ENCODE peak calls at places on chromosomes 13 and 19, in four cellular contexts. O is GM12892, F is prostate gland, S is endothelial cell of umbilical vein. V is an unnamed sample.

GRCh38 chr13:30744056-30744684 is 8.8 kb downstream of the ALOX5AP start:
- DNase-seq in O (peak; percentile 72), S (peak; percentile 36), F (peak; percentile 10), V (peak; percentile 93)

GRCh38 chr13:37656247-37656940 is 57.8 kb upstream of the POSTN start:
- DNase-seq in S (peak; percentile 86), F (no peak), O (no peak), V (no peak)

GRCh38 chr13:113586661-113587479 is 2.3 kb downstream of the TFDP1 start:
- DNase-seq in F (no peak), O (no peak), S (no peak), V (peak; percentile 54)

GRCh38 chr13:105543742-105544141 is 991.7 kb downstream of the EFNB2 start:
- DNase-seq in S (no peak), O (no peak), F (no peak), V (no peak)

GRCh38 chr13:98173431-98173921 is 3.6 kb downstream of the RNF113B start:
- DNase-seq in O (no peak), S (peak; percentile 61), F (peak; percentile 29), V (no peak)

GRCh38 chr19:34128558-34129250 is 43.6 kb upstream of the LSM14A start:
- DNase-seq in O (no peak), S (no peak), F (no peak), V (no peak)

GRCh38 chr19:33186835-33187540 is 7.1 kb upstream of the LRP3 start:
- DNase-seq in S (no peak), F (no peak), O (no peak), V (peak; percentile 72)

GRCh38 chr13:109874444-109874920 is 88.1 kb upstream of the IRS2 start:
- DNase-seq in F (no peak), O (no peak), S (no peak), V (no peak)

GRCh38 chr13:40231311-40231710 is 435.1 kb downstream of the FOXO1 start:
- DNase-seq in O (no peak), S (no peak), F (no peak), V (no peak)

GRCh38 chr13:89923731-89924130 is 1423.8 kb upstream of the MIR17HG start:
- DNase-seq in S (no peak), F (no peak), O (no peak), V (no peak)

GRCh38 chr19:38009650-38010229 is 102.7 kb downstream of the SIPA1L3 start:
- DNase-seq in F (no peak), S (no peak), O (no peak), V (no peak)

GRCh38 chr19:48804496-48804895 is 6.3 kb downstream of the BCAT2 start:
- DNase-seq in S (no peak), O (no peak), F (no peak), V (no peak)

GRCh38 chr19:2079865-2080301 is 16.2 kb downstream of the MOB3A start:
- DNase-seq in O (no peak), F (no peak), S (no peak), V (no peak)

GRCh38 chr19:17686592-17687042 is 1.5 kb downstream of the UNC13A start:
- DNase-seq in S (no peak), F (no peak), O (no peak), V (no peak)

GRCh38 chr13:81671103-81671502 is 1330.2 kb upstream of the SPRY2 start:
- DNase-seq in F (no peak), S (no peak), O (no peak), V (no peak)

GRCh38 chr19:1291761-1292418 is 6.2 kb downstream of the EFNA2 start:
- DNase-seq in S (no peak), F (no peak), O (no peak), V (no peak)

GRCh38 chr13:75650991-75651390 is 14.9 kb downstream of the LMO7 start:
- DNase-seq in F (no peak), S (no peak), O (no peak), V (no peak)

GRCh38 chr13:31192306-31192705 is 7.5 kb upstream of the B3GLCT start:
- DNase-seq in F (no peak), O (no peak), S (no peak), V (no peak)

GRCh38 chr19:13764101-13764807 is at the start of gene MRI1:
- DNase-seq in S (peak; percentile 70), O (peak; percentile 86), F (peak; percentile 68), V (peak; percentile 91)

GRCh38 chr19:35845215-35846037 is 6.9 kb downstream of the NPHS1 start:
- DNase-seq in O (no peak), S (no peak), F (no peak), V (peak; percentile 70)

GRCh38 chr19:55478364-55478763 is 1.9 kb downstream of the ZNF628 start:
- DNase-seq in O (no peak), S (no peak), F (no peak), V (no peak)

GRCh38 chr19:55477905-55478304 is 1.5 kb downstream of the ZNF628 start:
- DNase-seq in F (no peak), O (no peak), S (no peak), V (no peak)

GRCh38 chr19:55473613-55474012 is 2.8 kb upstream of the ZNF628 start:
- DNase-seq in S (no peak), F (no peak), O (no peak), V (no peak)

GRCh38 chr19:55474269-55475265 is 1.9 kb upstream of the ZNF628 start:
- DNase-seq in S (no peak), F (no peak), O (no peak), V (no peak)

DNA sequence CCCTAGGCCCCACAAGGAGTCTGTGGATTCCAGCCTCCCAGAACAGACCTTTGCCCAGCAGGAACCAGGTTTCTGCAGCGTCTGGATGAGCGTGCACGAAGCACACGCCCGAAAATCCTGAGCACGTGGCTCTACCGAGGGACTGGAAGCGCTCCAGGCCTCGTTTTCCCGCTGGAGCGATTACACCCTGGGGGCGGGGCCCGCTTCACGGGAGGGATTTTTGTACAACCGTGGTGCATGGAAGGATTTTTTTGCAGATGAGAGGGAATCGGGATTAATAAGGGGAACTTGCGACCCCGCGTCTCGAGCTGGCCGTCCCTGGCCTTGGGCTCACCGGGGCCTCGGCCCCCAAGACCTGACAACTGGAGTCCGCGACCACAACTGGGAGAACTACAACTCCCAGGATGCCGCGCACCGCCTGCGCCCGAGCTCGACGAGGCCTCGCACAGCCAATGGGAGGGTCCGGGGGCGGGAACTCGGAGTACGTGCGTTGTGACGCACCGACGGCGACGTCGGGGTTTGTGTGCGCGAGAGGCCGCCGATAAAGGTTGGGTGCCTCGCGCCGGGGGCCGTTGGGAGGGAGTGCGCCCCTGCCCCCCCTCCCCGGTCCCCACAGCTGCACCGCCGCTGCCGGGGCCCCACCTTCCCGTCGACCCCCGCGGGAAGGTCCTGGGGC is at the start of gene ZNF628:
- DNase-seq in S (peak; percentile 97), F (peak; percentile 98), O (peak; percentile 100), V (peak; percentile 99)
- TF ChIP-seq POLR2AphosphoS5 in S (peak; percentile 39), F (peak; percentile 89), O (no peak), V (peak; percentile 99)

DNA sequence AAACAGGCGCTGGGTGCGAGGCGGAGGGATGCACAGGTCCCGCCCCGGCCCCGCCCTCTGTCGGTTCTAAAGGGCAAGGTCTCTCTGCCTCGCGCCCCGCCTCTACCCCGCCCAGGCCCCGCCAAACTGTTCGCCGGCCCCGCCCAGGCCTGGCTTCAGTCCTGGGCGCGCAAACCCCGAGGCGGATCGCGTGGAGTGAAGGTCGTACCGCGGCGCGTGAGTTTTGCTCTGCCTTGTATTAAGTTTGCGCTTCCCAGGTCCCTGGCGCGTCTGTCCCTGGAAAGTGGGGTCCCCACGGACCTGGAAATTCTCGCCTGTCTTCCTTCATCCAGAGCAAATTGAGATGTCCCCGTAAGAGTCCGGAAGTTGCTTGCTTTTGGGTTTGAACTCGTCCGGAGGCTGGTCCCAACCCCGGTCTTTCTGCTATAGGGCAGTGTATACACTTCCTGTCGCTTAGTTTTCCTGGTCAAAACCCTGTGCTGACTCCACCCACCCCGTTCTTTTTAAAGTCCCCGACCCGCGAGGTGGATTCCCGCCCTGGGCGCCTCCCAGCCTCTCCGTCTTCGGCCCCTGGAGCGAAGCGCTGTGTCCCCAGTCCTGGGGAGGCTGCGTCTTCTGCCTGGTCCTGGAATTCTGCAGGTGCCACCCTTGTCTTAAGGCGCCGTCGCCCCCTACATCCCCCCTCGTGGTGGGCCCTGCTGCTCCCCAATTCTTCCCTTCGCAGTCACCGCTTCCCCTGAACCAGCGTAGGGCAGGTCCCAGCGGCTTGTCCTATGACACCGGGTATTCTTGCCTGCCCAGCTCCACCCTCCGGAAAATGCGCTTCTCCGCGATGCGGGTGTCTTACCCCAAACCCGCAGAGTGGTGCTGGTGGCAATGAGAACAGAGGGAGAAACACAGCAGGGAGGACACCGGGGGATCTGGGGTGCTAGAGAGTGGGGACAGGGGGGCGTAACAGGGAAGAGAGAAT is 8.6 kb downstream of the ZNF808 start:
- DNase-seq in O (peak; percentile 47), S (peak; percentile 64), F (peak; percentile 80), V (peak; percentile 98)
- TF ChIP-seq POLR2AphosphoS5 in O (peak; percentile 80), S (peak; percentile 20), F (peak; percentile 26), V (peak; percentile 75)

DNA sequence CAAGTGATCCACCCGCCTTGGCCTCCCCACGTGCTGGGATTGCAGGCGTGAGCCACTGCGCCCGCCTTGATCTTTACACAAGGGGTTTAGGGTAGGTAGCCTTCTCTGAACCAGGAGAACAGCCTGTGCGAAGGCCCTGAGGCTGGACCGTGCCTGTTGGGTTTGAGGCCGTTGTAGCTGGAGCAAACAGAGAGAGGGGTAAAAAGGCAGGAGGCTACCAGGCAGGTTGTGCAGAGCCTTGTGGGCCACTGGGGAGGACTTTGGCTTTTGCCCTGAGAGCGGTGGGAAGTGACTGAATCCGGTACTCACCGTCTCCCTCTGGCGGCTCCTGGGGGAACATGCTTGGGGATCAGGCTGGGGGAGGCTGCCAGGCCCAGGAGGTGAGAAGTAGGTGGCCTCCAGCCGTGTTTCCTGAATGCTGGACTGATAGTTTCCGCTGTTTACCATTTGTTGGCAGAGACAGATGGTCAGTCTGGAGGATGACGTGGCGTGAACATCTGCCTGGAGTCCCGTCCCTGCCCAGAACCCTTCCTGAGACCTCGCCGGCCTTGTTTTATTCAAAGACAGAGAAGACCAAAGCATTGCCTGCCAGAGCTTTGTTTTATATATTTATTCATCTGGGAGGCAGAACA is 24.6 kb downstream of the SPC24 start:
- DNase-seq in O (peak; percentile 76), S (peak; percentile 87), F (peak; percentile 70), V (peak; percentile 93)
- TF ChIP-seq POLR2AphosphoS5 in O (no peak), S (peak; percentile 72), F (peak; percentile 45), V (peak; percentile 76)

DNA sequence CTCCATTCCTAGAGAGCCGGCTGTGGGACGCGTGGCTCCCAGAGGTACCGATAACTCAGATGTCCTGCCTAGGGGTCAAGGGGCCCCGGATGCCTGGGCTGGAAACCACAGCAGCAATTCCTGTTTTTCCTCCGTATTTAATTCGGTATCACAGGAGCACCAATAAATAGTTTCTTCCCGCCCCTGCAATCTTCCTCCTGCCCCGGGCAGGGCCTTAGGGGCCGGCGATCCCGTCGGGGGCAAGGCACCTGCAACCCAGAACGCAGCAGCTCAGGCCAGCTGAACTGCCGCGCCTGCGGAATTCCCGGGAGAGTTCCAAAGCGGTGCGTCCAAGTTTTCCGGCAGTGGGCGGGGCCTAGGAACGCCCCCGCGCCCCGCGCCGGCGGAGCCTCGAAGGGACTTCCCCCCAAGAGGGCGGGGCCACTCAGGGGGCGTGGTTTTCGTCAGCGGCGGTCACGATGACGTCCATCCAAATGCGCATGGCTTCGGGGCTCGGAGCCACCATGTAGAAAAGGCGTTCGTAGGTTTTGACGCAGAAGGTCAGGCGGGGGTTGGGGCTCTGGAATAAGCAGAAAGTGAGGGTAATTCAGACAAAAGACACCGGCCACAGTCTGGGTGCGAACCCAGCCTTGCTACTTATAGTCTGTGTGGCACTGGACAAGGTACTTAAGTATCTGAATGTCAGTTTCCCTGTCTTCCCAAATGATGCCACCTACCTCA is 9.7 kb upstream of the LYPD3 start:
- DNase-seq in F (peak; percentile 92), O (peak; percentile 92), S (peak; percentile 95), V (peak; percentile 96)
- TF ChIP-seq POLR2AphosphoS5 in F (peak; percentile 97), O (no peak), S (peak; percentile 44), V (peak; percentile 83)